ENCODE peak calls at places on chromosomes 4 and X, in five cellular contexts. S is A549, H is GM12878, P is HepG2, N is K562. D is an unnamed sample.

GRCh38 chr4:23747131-23747752 is 142.6 kb downstream of the PPARGC1A start:
- DNase-seq in H (no peak), N (no peak), S (no peak), P (no peak), D (no peak)

GRCh38 chrX:54721424-54721823 is 76.6 kb downstream of the ITIH6 start:
- DNase-seq in H (no peak), N (no peak), S (peak), P (no peak), D (no peak)

GRCh38 chrX:56928546-56928945 is 66.8 kb downstream of the SPIN3 start:
- DNase-seq in N (no peak), S (no peak), H (no peak), P (no peak), D (no peak)

GRCh38 chr4:94410678-94411206 is 41.0 kb upstream of the PDLIM5 start:
- DNase-seq in H (no peak), N (peak), S (peak), P (peak), D (no peak)

GRCh38 chrX:82649645-82650044 is 858.4 kb upstream of the POU3F4 start:
- DNase-seq in H (no peak), N (no peak), P (no peak), S (no peak), D (no peak)

GRCh38 chrX:19225906-19226305 is 103.6 kb upstream of the ADGRG2 start:
- DNase-seq in N (peak), S (peak), H (no peak), P (no peak), D (no peak)

GRCh38 chr4:173525118-173526033 is 4.7 kb downstream of the HAND2 start:
- DNase-seq in P (no peak), H (no peak), S (no peak), N (peak), D (no peak)

GRCh38 chr4:137558951-137559350 is 26.7 kb upstream of the PCDH18 start:
- DNase-seq in P (no peak), N (no peak), H (no peak), S (no peak), D (no peak)

GRCh38 chr4:142347241-142347640 is 498.9 kb downstream of the INPP4B start:
- DNase-seq in N (no peak), S (peak), H (no peak), P (no peak), D (no peak)

GRCh38 chr4:74944354-74944793 is 11.5 kb downstream of the PARM1 start:
- DNase-seq in S (peak), P (no peak), H (no peak), N (no peak), D (no peak)

GRCh38 chr4:39048291-39048690 is 13.7 kb upstream of the KLHL5 start:
- DNase-seq in S (no peak), N (no peak), P (no peak), H (no peak), D (no peak)

GRCh38 chrX:46595084-46595483 is 21.5 kb downstream of the CHST7 start:
- DNase-seq in P (no peak), N (no peak), S (no peak), H (no peak), D (no peak)

GRCh38 chr4:141899103-141899502 is 262.7 kb downstream of the IL15 start:
- DNase-seq in P (no peak), S (no peak), H (no peak), N (no peak), D (no peak)

GRCh38 chr4:184688447-184688846 is 38.9 kb downstream of the PRIMPOL start:
- DNase-seq in N (no peak), S (peak), P (no peak), H (no peak), D (no peak)
- TF ChIP-seq KDM1A in N (no peak), S (no peak), P (no peak), H (no peak), D (no peak)

GRCh38 chrX:13695601-13696115 is 6.7 kb downstream of the RAB9A start:
- DNase-seq in P (no peak), S (no peak), H (no peak), N (no peak), D (no peak)

GRCh38 chrX:13694983-13695382 is 6.1 kb downstream of the RAB9A start:
- DNase-seq in H (no peak), S (no peak), P (no peak), N (no peak), D (no peak)

GRCh38 chrX:13692771-13693231 is 3.9 kb downstream of the RAB9A start:
- DNase-seq in P (no peak), S (no peak), N (no peak), H (no peak), D (no peak)

GRCh38 chrX:13693341-13693871 is 4.5 kb downstream of the RAB9A start:
- DNase-seq in N (no peak), H (no peak), S (no peak), P (no peak), D (no peak)

GRCh38 chrX:13694359-13694758 is 5.4 kb downstream of the RAB9A start:
- DNase-seq in P (no peak), H (no peak), S (no peak), N (no peak), D (no peak)
- H3K4me3 ChIP-seq in P (no peak), H (peak), S (no peak), N (no peak), D (no peak)

GRCh38 chrX:114626323-114626722 is 42.4 kb downstream of the HTR2C start:
- DNase-seq in H (no peak), N (peak), S (peak), P (peak), D (no peak)
- TF ChIP-seq KDM1A in H (no peak), N (no peak), S (no peak), P (no peak), D (no peak)

GRCh38 chrX:48515842-48516241 is 5.8 kb upstream of the EBP start:
- DNase-seq in N (no peak), H (no peak), P (no peak), S (no peak), D (no peak)

GRCh38 chrX:48516285-48516684 is 5.3 kb upstream of the EBP start:
- DNase-seq in N (no peak), P (no peak), H (no peak), S (no peak), D (no peak)

GRCh38 chrX:48514126-48514806 is 5.5 kb downstream of the PORCN start:
- DNase-seq in P (no peak), S (no peak), N (no peak), H (no peak), D (no peak)

GRCh38 chrX:48513670-48514069 is 4.9 kb downstream of the PORCN start:
- DNase-seq in N (peak), S (no peak), H (no peak), P (no peak), D (no peak)

DNA sequence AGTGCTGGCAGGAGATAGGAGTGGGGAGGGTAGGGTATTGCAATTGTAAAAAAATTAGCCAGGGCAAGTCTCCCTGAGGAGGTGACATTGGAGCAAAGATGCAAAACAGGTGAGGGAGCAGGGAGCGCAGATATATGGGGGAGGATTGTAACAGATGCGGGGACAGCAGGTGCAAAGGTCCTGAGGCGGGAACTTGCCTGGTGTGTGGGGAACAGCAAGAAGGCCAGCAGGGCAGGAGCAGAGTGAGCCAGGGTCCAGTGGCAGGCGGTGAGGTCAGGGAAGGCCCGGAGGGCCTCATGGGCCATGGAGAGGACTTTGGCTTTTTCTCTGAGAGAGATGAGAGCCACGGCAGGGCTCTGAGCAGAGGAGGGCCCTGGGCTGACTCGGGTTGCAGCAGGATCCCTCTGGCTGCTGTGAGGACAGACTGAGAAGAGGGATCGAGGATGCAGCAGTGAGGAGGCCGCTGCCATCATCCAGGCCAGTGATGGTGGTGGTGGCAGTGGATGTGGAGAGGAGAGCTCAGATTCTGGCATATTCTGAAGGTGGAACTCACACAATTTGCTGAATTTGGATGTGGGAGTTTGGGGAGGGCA is 6.2 kb downstream of the PORCN start:
- DNase-seq in S (no peak), N (no peak), P (no peak), H (no peak), D (no peak)
- H3K4me3 ChIP-seq in S (no peak), N (no peak), P (no peak), H (no peak), D (no peak)

GRCh38 chrX:120428309-120428708 is 40.8 kb downstream of the LAMP2 start:
- DNase-seq in P (no peak), S (no peak), N (no peak), H (no peak), D (no peak)
- TF ChIP-seq KDM1A in P (no peak), S (no peak), N (no peak), H (no peak), D (no peak)

GRCh38 chrX:49103637-49104036 is 19.9 kb downstream of the GPKOW start:
- DNase-seq in H (no peak), S (peak), N (no peak), P (peak), D (no peak)

GRCh38 chrX:49101629-49101984 is 21.9 kb upstream of the WDR45 start:
- DNase-seq in P (no peak), H (no peak), N (peak), S (no peak), D (no peak)

GRCh38 chrX:49100704-49101628 is 21.3 kb upstream of the WDR45 start:
- DNase-seq in N (peak), S (peak), H (peak), P (peak), D (peak)

GRCh38 chrX:49106296-49106695 is 17.2 kb downstream of the GPKOW start:
- DNase-seq in S (no peak), H (no peak), N (no peak), P (no peak), D (no peak)

GRCh38 chrX:49102221-49102620 is 21.3 kb downstream of the GPKOW start:
- DNase-seq in P (peak), H (no peak), S (no peak), N (no peak), D (no peak)
- H3K4me3 ChIP-seq in P (no peak), H (no peak), S (no peak), N (no peak), D (no peak)

GRCh38 chr4:79413486-79413885 is 5.5 kb upstream of the GK2 start:
- DNase-seq in P (no peak), N (no peak), H (no peak), S (no peak), D (no peak)
- TF ChIP-seq KDM1A in P (no peak), N (no peak), H (no peak), S (no peak), D (no peak)

DNA sequence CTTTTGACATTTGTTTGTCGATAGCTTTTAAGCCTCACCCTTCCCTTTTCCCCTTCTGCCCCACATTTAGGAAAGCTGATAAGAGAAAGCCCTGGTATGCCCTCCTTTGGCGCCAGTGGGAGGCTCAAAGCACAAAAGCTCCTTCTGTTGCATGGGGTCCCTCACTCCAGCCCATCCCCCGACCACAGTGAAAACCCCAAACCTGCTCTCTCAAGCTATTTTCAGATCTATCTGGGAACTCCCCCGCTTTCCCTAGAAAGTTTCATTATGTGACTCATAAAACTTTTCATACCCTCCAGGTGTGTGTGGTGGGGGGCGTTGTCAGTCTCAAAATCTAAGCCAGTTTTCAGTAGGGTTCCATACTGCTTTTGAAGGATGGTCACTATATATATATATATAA is 259.0 kb upstream of the PCDH7 start:
- DNase-seq in H (peak), S (no peak), N (no peak), P (no peak), D (peak)
- H3K4me3 ChIP-seq in H (no peak), S (no peak), N (no peak), P (no peak), D (no peak)